ENCODE peak calls at places on chromosomes 5 and 9, in five cellular contexts. X is HepG2, M is left ventricle myocardium inferior, U is PC-9, Y is pancreas. S is an unnamed sample.

GRCh38 chr5:37839441-37840035 is 303 bp downstream of the GDNF start:
- DNase-seq in U (no peak), X (peak; percentile 35), M (peak; percentile 49), Y (no peak), S (peak; percentile 33)

GRCh38 chr5:151070449-151070848 is 10.4 kb downstream of the TNIP1 start:
- DNase-seq in Y (no peak), M (no peak), X (no peak), U (no peak), S (no peak)

GRCh38 chr9:114231218-114232090 is 76.1 kb downstream of the COL27A1 start:
- DNase-seq in X (no peak), U (no peak), Y (no peak), M (no peak), S (no peak)

GRCh38 chr9:6910032-6910431 is 152.3 kb downstream of the KDM4C start:
- DNase-seq in U (no peak), X (no peak), M (no peak), Y (no peak), S (peak; percentile 15)

GRCh38 chr5:136232316-136232715 is 39.4 kb upstream of the SMIM32 start:
- DNase-seq in X (no peak), U (no peak), M (no peak), Y (no peak), S (no peak)

GRCh38 chr5:137616046-137616445 is 116.9 kb upstream of the SPOCK1 start:
- DNase-seq in Y (no peak), M (no peak), U (no peak), X (no peak), S (no peak)

GRCh38 chr9:116817762-116818161 is 130.7 kb downstream of the TRIM32 start:
- DNase-seq in Y (no peak), M (no peak), U (no peak), X (no peak), S (no peak)

GRCh38 chr5:155332618-155333017 is 319.1 kb downstream of the KIF4B start:
- DNase-seq in Y (no peak), U (no peak), X (no peak), M (no peak), S (no peak)

GRCh38 chr5:116068028-116068632 is 16.7 kb upstream of the COMMD10 start:
- DNase-seq in M (no peak), X (peak; percentile 44), Y (no peak), U (no peak), S (peak; percentile 60)

GRCh38 chr9:77960356-77961153 is 71.1 kb downstream of the GNAQ start:
- DNase-seq in U (no peak), X (no peak), Y (no peak), M (no peak), S (no peak)

GRCh38 chr5:18686253-18686652 is 1052.0 kb downstream of the TAF11L14 start:
- DNase-seq in U (no peak), Y (no peak), X (no peak), M (no peak), S (no peak)

GRCh38 chr5:131812371-131813160 is 15.7 kb upstream of the FNIP1 start:
- DNase-seq in U (no peak), X (no peak), M (no peak), Y (no peak), S (no peak)

GRCh38 chr5:112240011-112240410 is 179.1 kb downstream of the EPB41L4A start:
- DNase-seq in M (no peak), Y (no peak), U (peak; percentile 39), X (no peak), S (peak; percentile 25)

GRCh38 chr9:102106446-102106845 is 368.0 kb upstream of the GRIN3A start:
- DNase-seq in X (no peak), U (no peak), Y (no peak), M (no peak), S (no peak)

GRCh38 chr9:3059781-3060468 is 216.0 kb upstream of the PUM3 start:
- DNase-seq in U (no peak), M (no peak), Y (no peak), X (no peak), S (no peak)

GRCh38 chr9:124001445-124001799 is 10.1 kb upstream of the LHX2 start:
- DNase-seq in X (no peak), Y (no peak), M (no peak), U (no peak), S (no peak)

GRCh38 chr9:116160676-116161571 is 7.3 kb downstream of the PAPPA start:
- DNase-seq in X (peak; percentile 8), U (no peak), M (no peak), Y (no peak), S (no peak)

GRCh38 chr9:129284607-129285291 is 106.7 kb upstream of the IER5L start:
- DNase-seq in U (no peak), X (no peak), M (no peak), Y (no peak), S (no peak)

GRCh38 chr9:13731637-13732036 is 452.1 kb upstream of the MPDZ start:
- DNase-seq in U (no peak), Y (no peak), M (no peak), X (no peak), S (no peak)

GRCh38 chr5:157817928-157818327 is 41.0 kb downstream of the CLINT1 start:
- DNase-seq in U (no peak), M (no peak), Y (no peak), X (no peak), S (no peak)

GRCh38 chr9:7970666-7971335 is 171.2 kb upstream of the DMAC1 start:
- DNase-seq in X (no peak), Y (no peak), M (no peak), U (no peak), S (no peak)

GRCh38 chr5:88503065-88503394 is 234.4 kb upstream of the TMEM161B start:
- DNase-seq in X (no peak), M (no peak), U (no peak), Y (no peak), S (no peak)

GRCh38 chr5:59789894-59790293 is 103.6 kb downstream of the PDE4D start:
- DNase-seq in M (no peak), Y (no peak), X (no peak), U (no peak), S (peak; percentile 50)
- H3K4me1 ChIP-seq in M (no peaks in the 10 kb centered on the region), Y (no peaks in the 10 kb centered on the region), X (no peaks in the 10 kb centered on the region), U (peaks cover 57% of the 10 kb centered on the region), S (peaks cover 89% of the 10 kb centered on the region)

DNA sequence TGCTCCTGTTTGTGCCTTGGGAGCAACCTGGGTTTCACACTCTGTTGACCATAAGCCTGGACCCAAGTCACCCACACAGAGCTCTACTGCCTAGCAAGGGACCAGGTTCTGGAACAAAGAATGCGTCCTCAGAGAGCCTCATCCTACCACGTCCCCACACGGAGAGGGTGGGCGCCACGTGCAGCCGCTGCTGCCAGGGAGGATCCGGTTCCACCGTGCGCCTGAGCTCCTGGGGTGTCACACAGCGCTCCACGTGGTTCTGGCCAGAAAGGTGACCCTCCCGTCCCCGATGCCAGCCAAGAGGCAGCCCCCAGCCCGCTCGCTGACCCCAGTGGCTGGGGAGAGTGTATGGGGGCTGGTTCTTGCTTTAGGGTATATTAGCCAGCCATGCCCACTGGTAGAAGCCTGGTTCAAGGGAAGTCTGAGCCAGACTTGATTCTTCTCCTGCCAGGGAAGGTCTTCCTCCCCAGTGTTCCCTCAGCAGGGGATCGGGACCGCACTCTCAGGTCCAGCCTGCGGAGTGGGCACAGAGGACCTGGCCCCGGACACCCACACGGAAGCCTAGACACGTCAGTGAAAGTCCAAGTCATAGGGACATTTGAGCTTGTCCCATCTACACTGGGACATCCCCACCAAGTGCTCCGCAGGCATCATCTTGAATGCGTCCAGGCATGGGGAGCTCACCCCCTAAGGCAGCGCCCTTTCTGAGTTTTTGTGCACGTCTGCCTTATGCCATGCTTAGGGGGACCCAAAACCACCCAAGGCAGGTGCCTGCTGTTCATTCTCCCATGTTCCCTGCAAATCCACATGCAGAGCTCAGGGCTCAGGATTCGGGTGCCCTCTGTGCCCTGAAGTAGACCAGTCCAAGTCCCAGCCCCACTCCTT is 2.4 kb downstream of the FCN1 start:
- DNase-seq in Y (no peak), M (no peak), X (no peak), U (no peak), S (no peak)
- H3K4me1 ChIP-seq in Y (no peaks in the 10 kb centered on the region), M (no peaks in the 10 kb centered on the region), X (no peaks in the 10 kb centered on the region), U (no peaks in the 10 kb centered on the region), S (no peaks in the 10 kb centered on the region)

DNA sequence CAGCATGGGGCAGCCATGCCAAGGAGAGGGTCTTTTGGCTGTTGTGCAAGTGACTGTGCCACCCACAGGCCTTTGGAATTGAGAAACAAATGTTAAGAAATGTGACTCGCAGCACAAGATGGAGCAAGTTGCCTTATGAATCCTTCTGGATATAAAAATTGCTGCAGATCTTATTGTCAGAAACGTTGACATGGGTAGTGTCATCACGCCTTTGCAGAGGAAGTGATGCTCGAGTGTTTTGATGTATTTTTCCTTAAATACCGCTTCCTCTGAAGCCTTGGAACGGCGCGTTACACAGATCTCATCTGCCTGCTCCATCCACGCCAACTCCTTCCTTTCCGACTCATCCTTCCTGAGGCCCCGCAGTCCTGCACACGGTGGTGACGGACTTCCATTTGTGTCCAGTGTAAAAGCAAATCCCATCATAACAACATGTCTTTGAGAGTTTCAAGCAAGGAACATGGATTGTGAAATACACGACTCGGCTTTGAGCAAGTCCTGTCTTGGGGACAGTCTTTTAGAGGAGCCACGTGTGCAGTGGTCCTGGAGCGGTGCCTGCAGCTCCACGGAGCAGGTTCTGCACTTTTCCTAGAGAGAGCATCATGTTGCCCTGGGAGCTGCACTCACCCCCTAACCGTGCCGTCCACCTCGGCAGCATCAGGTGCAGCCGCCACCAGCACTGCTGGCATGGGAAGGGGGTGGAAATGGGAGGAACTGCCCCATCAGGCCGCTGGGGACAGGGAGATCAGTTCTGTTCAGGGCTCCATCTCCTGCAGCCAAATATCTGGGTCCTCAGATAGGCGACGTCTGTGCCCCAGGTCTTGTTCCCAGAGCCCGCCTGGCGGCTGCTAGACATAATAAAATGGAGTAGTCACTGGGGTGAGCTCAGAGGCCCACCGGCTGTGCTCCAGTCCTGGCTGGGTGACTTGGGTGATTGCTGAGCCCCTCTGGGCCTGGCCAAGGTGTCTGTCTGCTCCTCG is 15.2 kb downstream of the ROPN1L start:
- DNase-seq in X (no peak), U (peak; percentile 34), Y (no peak), M (no peak), S (no peak)
- H3K4me1 ChIP-seq in X (no peaks in the 10 kb centered on the region), U (peaks cover 45% of the 10 kb centered on the region), Y (no peaks in the 10 kb centered on the region), M (peaks cover 54% of the 10 kb centered on the region), S (peaks cover 81% of the 10 kb centered on the region)

GRCh38 chr5:134131578-134132350 is 17.3 kb downstream of the TCF7 start:
- DNase-seq in U (no peak), X (no peak), M (peak; percentile 2), Y (no peak), S (no peak)

GRCh38 chr5:134129411-134130238 is 15.1 kb downstream of the TCF7 start:
- DNase-seq in X (no peak), Y (no peak), U (no peak), M (no peak), S (no peak)

GRCh38 chr5:134131165-134131564 is 16.7 kb downstream of the TCF7 start:
- DNase-seq in U (no peak), M (no peak), Y (no peak), X (no peak), S (no peak)

GRCh38 chr5:134128648-134128995 is 14.1 kb downstream of the TCF7 start:
- DNase-seq in U (no peak), Y (no peak), M (no peak), X (no peak), S (no peak)

DNA sequence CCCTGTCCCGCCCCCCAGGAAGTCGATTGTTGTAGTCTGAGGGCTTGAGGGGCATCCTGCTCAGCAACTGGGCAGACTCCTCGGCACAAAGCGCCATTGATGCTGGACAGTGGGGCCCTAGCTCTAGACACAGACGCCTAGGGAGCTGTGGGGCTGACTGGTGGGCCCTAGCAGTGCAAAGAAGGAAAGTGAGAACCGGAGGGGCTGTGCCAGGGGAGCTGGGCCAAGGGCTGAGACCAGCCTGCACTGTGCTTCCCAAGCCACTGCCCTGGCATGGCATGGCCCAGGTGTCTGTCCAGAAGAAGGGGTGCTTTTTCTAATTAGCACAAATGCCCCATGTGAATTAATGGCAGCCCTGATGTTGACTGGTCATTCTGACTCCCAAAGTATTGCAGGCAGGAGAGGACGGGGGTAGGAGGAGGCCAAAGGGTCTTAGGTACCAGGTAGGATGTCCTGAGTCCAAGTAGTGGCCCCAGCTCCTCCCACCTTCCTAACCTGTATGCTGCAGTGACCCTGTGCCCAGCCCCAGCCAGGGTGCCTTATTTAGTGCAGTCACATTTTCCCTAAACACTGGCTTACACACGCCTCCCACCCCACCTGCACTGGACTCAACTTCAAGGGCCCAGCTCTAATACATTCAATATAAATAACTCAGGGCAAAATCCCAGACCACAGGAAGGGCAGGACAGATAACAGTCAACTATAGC is 15.9 kb downstream of the TCF7 start:
- DNase-seq in M (no peak), X (no peak), Y (no peak), U (no peak), S (no peak)
- H3K4me1 ChIP-seq in M (peaks cover 58% of the 10 kb centered on the region), X (peaks cover 7% of the 10 kb centered on the region), Y (peaks cover 20% of the 10 kb centered on the region), U (peaks cover 10% of the 10 kb centered on the region), S (peaks cover 9% of the 10 kb centered on the region)

S was measured in A549.